ENCODE peak calls at places on chromosomes 11 and 22, in five cellular contexts. J, T, A, P and E are unnamed samples.

GRCh38 chr11:82996966-82997606 is 74.6 kb downstream of the RAB30 start:
- DNase-seq in J (no peak), T (no peak), A (no peak), P (peak), E (no peak)

GRCh38 chr22:49566693-49567092 is 261.0 kb downstream of the BRD1 start:
- DNase-seq in J (no peak), T (no peak), A (no peak), P (no peak), E (no peak)

GRCh38 chr11:124878497-124879228 is 13.4 kb downstream of the ROBO3 start:
- DNase-seq in J (no peak), T (no peak), A (no peak), P (no peak), E (no peak)

GRCh38 chr11:64718084-64718779 is 4.8 kb downstream of the NRXN2 start:
- DNase-seq in J (no peak), T (no peak), A (no peak), P (no peak), E (no peak)

GRCh38 chr11:119795231-119795630 is 66.2 kb upstream of the NECTIN1 start:
- DNase-seq in J (no peak), T (peak), A (no peak), P (peak), E (no peak)

GRCh38 chr11:64872790-64873488 is 5.5 kb downstream of the EHD1 start:
- DNase-seq in J (no peak), T (no peak), A (no peak), P (no peak), E (no peak)

GRCh38 chr11:46766656-46767055 is 47.6 kb downstream of the F2 start:
- DNase-seq in J (no peak), T (no peak), A (no peak), P (no peak), E (no peak)

GRCh38 chr11:119107538-119108150 is 500 bp downstream of the C2CD2L start:
- DNase-seq in J (no peak), T (no peak), A (no peak), P (no peak), E (no peak)

GRCh38 chr22:30309981-30310672 is 16.6 kb downstream of the TBC1D10A start:
- DNase-seq in J (no peak), T (no peak), A (no peak), P (peak), E (no peak)

GRCh38 chr22:49328630-49329405 is 498.9 kb downstream of the BRD1 start:
- DNase-seq in J (no peak), T (no peak), A (no peak), P (no peak), E (no peak)

GRCh38 chr11:70059971-70060370 is 18.1 kb upstream of the ANO1 start:
- DNase-seq in J (no peak), T (no peak), A (no peak), P (no peak), E (no peak)

GRCh38 chr22:37701121-37701786 is 4.4 kb downstream of the TRIOBP start:
- DNase-seq in J (no peak), T (no peak), A (no peak), P (no peak), E (no peak)

GRCh38 chr22:37692627-37693285 is 4.1 kb upstream of the TRIOBP start:
- DNase-seq in J (no peak), T (no peak), A (no peak), P (no peak), E (no peak)

GRCh38 chr22:37696657-37697539 is at the start of gene TRIOBP:
- DNase-seq in J (peak), T (peak), A (peak), P (peak), E (peak)

DNA sequence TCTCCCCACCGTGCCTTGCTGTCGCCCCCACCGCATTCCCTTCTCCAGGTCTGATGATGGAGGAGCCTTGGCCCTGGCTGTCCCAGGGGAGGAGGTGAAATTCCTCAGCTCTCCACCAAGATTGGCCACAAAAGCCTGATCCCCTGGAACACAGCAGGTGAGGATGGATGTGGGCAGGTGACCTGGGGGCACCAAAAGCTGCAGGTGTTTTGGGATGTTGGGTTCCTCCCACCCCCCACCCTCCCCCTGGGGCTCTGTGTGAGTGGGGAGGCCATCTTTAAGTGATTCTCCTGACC is 640 bp downstream of the TRIOBP start:
- DNase-seq in J (no peak), T (no peak), A (no peak), P (no peak), E (no peak)
- H3K4me3 ChIP-seq in J (no peak), T (peak), A (no peak), P (no peak), E (no peak)

GRCh38 chr11:9656864-9657263 is 7.0 kb upstream of the SWAP70 start:
- DNase-seq in J (no peak), T (no peak), A (no peak), P (no peak), E (peak)
- H3K27ac ChIP-seq in J (no peak), T (no peak), A (no peak), P (no peak), E (no peak)

GRCh38 chr11:86275493-86276370 is 26.3 kb upstream of the HIKESHI start:
- DNase-seq in J (no peak), T (no peak), A (no peak), P (no peak), E (no peak)
- TF ChIP-seq CTCF in J (no peak), T (no peak), A (no peak), P (no peak), E (no peak)

DNA sequence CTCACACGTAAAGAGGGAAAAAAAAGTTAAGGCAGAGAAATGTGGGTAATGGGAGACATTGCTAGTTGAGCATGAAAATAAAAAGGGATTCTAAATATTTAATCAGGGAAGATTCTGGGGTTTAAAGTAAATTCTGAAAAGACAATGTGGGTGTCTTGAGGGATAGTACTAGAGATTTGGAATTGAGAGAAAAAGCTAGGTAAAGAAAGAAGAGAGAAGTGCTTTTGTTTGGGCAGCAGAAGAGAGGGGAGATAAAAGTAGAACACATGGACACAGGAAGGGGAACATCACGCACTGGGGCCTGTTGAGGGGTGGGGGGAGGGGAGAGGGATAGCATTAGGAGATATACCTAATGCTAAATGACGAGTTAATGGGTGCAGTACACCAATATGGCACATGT is 3.5 kb upstream of the YPEL4 start:
- DNase-seq in J (no peak), T (no peak), A (no peak), P (no peak), E (no peak)
- H3K4me3 ChIP-seq in J (no peak), T (no peak), A (no peak), P (no peak), E (no peak)

GRCh38 chr22:42747701-42748513 is 27.2 kb upstream of the A4GALT start:
- DNase-seq in J (no peak), T (no peak), A (no peak), P (peak), E (no peak)
- H3K27ac ChIP-seq in J (peak), T (peak), A (peak), P (peak), E (no peak)

DNA sequence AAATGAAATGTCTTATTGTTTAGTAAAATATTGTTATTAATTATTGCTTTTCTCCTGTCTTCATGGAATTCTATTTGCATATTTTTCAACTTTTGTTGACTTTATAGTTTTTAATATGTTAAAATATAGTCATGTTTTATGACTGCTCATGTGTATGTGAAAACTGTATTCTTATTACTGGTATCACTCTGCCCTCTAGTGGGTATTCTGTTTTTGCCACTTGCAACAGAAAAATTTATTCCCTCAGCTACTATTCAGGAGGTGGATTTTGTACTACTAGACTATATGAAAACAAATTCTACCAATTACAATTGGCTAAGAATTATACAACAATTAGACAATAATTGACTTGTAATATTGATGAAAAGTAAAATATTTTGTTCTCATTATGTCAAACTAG is 45.0 kb downstream of the OR4C6 start:
- DNase-seq in J (no peak), T (no peak), A (no peak), P (peak), E (no peak)
- TF ChIP-seq CTCF in J (peak), T (peak), A (peak), P (peak), E (peak)

GRCh38 chr11:102268083-102268984 is 49.0 kb upstream of the BIRC3 start:
- DNase-seq in J (peak), T (no peak), A (peak), P (peak), E (no peak)

GRCh38 chr11:102269927-102270326 is 47.4 kb upstream of the BIRC3 start:
- DNase-seq in J (no peak), T (no peak), A (no peak), P (peak), E (no peak)

GRCh38 chr11:102268985-102269470 is 48.3 kb upstream of the BIRC3 start:
- DNase-seq in J (no peak), T (no peak), A (no peak), P (no peak), E (no peak)

GRCh38 chr11:102266111-102266510 is 51.2 kb upstream of the BIRC3 start:
- DNase-seq in J (no peak), T (no peak), A (no peak), P (no peak), E (no peak)

DNA sequence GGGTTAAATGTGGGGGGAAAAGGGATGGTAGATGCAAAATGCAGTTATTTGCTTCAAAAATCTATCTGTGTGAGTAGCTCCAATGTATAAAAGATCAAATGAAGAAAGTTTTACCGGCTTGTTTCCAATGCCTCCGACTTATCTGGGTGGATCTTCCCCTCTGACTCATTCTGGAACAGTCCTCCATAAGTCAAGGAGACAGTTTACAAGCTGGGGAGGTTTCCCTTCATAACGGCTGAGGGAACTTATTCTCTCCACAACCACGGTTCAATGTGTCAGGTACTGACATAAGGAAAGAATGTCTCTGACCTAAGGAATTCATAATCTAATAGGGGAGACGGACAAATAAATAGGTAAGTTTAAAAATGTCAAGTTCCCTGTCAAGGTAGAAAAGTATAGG is 49.7 kb upstream of the BIRC3 start:
- DNase-seq in J (no peak), T (no peak), A (no peak), P (peak), E (no peak)
- H3K4me3 ChIP-seq in J (peak), T (peak), A (no peak), P (peak), E (no peak)

DNA sequence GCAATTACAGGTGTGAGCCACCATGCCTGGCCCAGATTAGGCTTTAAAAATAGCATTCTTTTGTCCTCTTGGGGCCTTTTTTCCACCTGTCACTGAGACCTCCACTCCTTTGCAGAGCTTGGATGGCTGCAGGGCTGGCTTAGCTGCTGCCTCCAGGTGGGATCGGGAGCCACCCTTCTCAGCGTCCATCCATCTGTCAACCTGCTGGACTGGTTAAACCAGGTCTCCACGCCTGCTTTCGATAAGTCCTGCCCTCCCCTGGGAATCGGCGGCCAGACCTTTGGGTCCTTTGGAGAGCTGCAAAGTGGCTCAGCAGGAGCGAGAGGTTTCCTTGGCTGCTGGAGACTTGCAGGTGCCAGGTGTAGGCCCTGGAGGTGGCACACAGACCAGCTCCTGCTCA is 23.4 kb upstream of the GRAMD4 start:
- DNase-seq in J (no peak), T (no peak), A (no peak), P (no peak), E (peak)
- H3K27ac ChIP-seq in J (peak), T (no peak), A (peak), P (no peak), E (peak)

GRCh38 chr11:9150944-9151343 is 59.5 kb upstream of the SCUBE2 start:
- DNase-seq in J (no peak), T (no peak), A (no peak), P (no peak), E (no peak)

GRCh38 chr11:9146477-9146876 is 55.1 kb upstream of the SCUBE2 start:
- DNase-seq in J (no peak), T (no peak), A (no peak), P (no peak), E (no peak)

GRCh38 chr11:9150501-9150900 is 59.1 kb upstream of the SCUBE2 start:
- DNase-seq in J (no peak), T (peak), A (no peak), P (peak), E (no peak)

GRCh38 chr11:9148035-9148434 is 56.6 kb upstream of the SCUBE2 start:
- DNase-seq in J (no peak), T (no peak), A (no peak), P (no peak), E (no peak)

GRCh38 chr11:9148727-9149126 is 57.3 kb upstream of the SCUBE2 start:
- DNase-seq in J (no peak), T (no peak), A (no peak), P (no peak), E (no peak)
- TF ChIP-seq CTCF in J (no peak), T (no peak), A (no peak), P (no peak), E (no peak)